ENCODE peak calls at places on chromosome 6, in four cellular contexts. F, D, E and X are unnamed samples.

GRCh38 chr6:30615219-30615957 is 1.7 kb downstream of the PPP1R10 start:
- DNase-seq in D (no peak), F (no peak), E (no peak), X (peak; percentile 57)

GRCh38 chr6:124577734-124578281 is 384.4 kb upstream of the RNF217 start:
- DNase-seq in D (no peak), F (no peak), E (no peak), X (no peak)

GRCh38 chr6:14552891-14553290 is 435.3 kb downstream of the CD83 start:
- DNase-seq in D (no peak), F (no peak), E (no peak), X (no peak)

GRCh38 chr6:8278562-8278961 is 156.8 kb downstream of the SLC35B3 start:
- DNase-seq in E (no peak), F (no peak), D (no peak), X (no peak)

GRCh38 chr6:117130125-117130524 is 135.2 kb upstream of the VGLL2 start:
- DNase-seq in D (no peak), F (no peak), E (no peak), X (no peak)

GRCh38 chr6:98769546-98769945 is 64.8 kb upstream of the POU3F2 start:
- DNase-seq in E (peak; percentile 30), F (no peak), D (peak; percentile 1), X (no peak)

GRCh38 chr6:40852667-40853383 is 186.2 kb downstream of the UNC5CL start:
- DNase-seq in D (peak; percentile 13), E (no peak), F (no peak), X (no peak)

GRCh38 chr6:148565321-148565926 is 181.4 kb upstream of the UST start:
- DNase-seq in F (no peak), E (no peak), D (no peak), X (no peak)

GRCh38 chr6:46347669-46348068 is 143.6 kb downstream of the RCAN2 start:
- DNase-seq in F (no peak), E (no peak), D (no peak), X (no peak)

GRCh38 chr6:141719476-141719875 is 413.2 kb upstream of the GJE1 start:
- DNase-seq in D (no peak), F (no peak), E (no peak), X (no peak)

DNA sequence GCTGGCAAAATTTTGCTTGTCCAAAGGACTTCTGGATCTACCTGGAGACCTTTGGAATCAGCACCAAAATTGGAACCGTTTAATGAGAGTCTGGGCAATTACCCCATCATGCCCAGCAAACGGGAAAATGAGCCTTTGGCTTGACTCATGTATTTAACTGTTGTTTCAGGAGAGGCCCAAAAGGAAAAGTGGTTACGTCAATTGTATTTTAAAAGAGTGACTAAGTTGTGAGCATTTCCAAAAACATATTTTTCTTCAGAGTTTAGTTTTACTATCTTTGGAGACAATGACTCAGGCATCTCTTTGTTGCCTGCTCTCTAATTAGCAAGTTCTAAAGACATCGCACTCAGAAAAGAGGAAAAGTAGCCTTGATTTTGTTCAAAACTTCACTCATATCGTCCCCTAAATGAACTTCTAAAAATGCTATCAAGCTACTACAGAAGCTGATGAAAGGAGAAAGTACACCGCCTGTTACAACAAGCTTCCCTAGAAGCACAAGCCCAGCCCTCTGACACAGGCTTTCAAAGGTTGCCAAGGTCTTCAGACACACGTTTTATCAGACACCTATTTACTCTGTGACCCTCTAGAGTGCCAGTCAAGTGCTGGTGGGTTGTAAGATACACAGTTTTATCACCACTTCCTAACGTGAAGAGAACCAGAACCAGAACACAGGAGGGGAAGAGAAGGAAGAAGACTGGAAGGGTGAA is 146.2 kb downstream of the TBX18 start:
- DNase-seq in D (no peak), E (no peak), F (no peak), X (no peak)
- H3K27ac ChIP-seq in D (no peak overlapping the region), E (no peak overlapping the region), F (no peak overlapping the region), X (no peak overlapping the region)

GRCh38 chr6:127725821-127726220 is 148.8 kb downstream of the C6orf58 start:
- DNase-seq in E (no peak), D (no peak), F (no peak), X (no peak)
- H3K27ac ChIP-seq in E (peak overlapping the region; percentile 21), D (no peak overlapping the region), F (no peak overlapping the region), X (no peak overlapping the region)

GRCh38 chr6:34223381-34223963 is 13.2 kb upstream of the HMGA1 start:
- DNase-seq in F (no peak), D (no peak), E (no peak), X (no peak)
- H3K27ac ChIP-seq in F (peak overlapping the region; percentile 98), D (peak overlapping the region; percentile 90), E (peak overlapping the region; percentile 97), X (peak overlapping the region; percentile 37)

GRCh38 chr6:127053032-127053908 is 65.2 kb upstream of the RSPO3 start:
- DNase-seq in F (no peak), E (no peak), D (no peak), X (no peak)
- H3K27ac ChIP-seq in F (no peak overlapping the region), E (no peak overlapping the region), D (no peak overlapping the region), X (no peak overlapping the region)